ENCODE peak calls at places on chromosomes 4 and X, in eight cellular contexts. One of them, this sample, is unnamed.

GRCh38 chrX:51955200-51955599 is 61.8 kb downstream of the MAGED1 start:
- DNase-seq in fibroblast of villous mesenchyme: no peak
- DNase-seq in foreskin fibroblast: no peak
- DNase-seq in HL-60: no peak
- DNase-seq in PC-9: no peak
- DNase-seq in right atrium auricular region: no peak
- DNase-seq in hepatocyte: no peak
- DNase-seq in Panc1: no peak
- DNase-seq in this sample: no peak

GRCh38 chrX:153909024-153909979 is 4.8 kb downstream of the AVPR2 start:
- DNase-seq in fibroblast of villous mesenchyme: no peak
- DNase-seq in foreskin fibroblast: no peak
- DNase-seq in HL-60: peak
- DNase-seq in PC-9: no peak
- DNase-seq in right atrium auricular region: no peak
- DNase-seq in hepatocyte: no peak
- DNase-seq in Panc1: no peak
- DNase-seq in this sample: no peak

GRCh38 chr4:132572210-132572609 is 576.9 kb upstream of the PCDH10 start:
- DNase-seq in fibroblast of villous mesenchyme: peak
- DNase-seq in foreskin fibroblast: no peak
- DNase-seq in HL-60: no peak
- DNase-seq in PC-9: no peak
- DNase-seq in right atrium auricular region: no peak
- DNase-seq in hepatocyte: peak
- DNase-seq in Panc1: no peak
- DNase-seq in this sample: peak

GRCh38 chr4:1233641-1234277 is 15.2 kb downstream of the CTBP1 start:
- DNase-seq in fibroblast of villous mesenchyme: peak
- DNase-seq in foreskin fibroblast: peak
- DNase-seq in HL-60: no peak
- DNase-seq in PC-9: no peak
- DNase-seq in right atrium auricular region: no peak
- DNase-seq in hepatocyte: peak
- DNase-seq in Panc1: no peak
- DNase-seq in this sample: peak

GRCh38 chr4:47774078-47774477 is 63.8 kb downstream of the CORIN start:
- DNase-seq in fibroblast of villous mesenchyme: no peak
- DNase-seq in foreskin fibroblast: no peak
- DNase-seq in HL-60: no peak
- DNase-seq in PC-9: no peak
- DNase-seq in right atrium auricular region: no peak
- DNase-seq in hepatocyte: no peak
- DNase-seq in Panc1: no peak
- DNase-seq in this sample: no peak

GRCh38 chr4:108556166-108556565 is 64.2 kb upstream of the RPL34 start:
- DNase-seq in fibroblast of villous mesenchyme: no peak
- DNase-seq in foreskin fibroblast: no peak
- DNase-seq in HL-60: no peak
- DNase-seq in PC-9: no peak
- DNase-seq in right atrium auricular region: no peak
- DNase-seq in hepatocyte: no peak
- DNase-seq in Panc1: no peak
- DNase-seq in this sample: no peak

GRCh38 chr4:26938516-26938915 is 77.9 kb downstream of the STIM2 start:
- DNase-seq in fibroblast of villous mesenchyme: no peak
- DNase-seq in foreskin fibroblast: no peak
- DNase-seq in HL-60: no peak
- DNase-seq in PC-9: no peak
- DNase-seq in right atrium auricular region: no peak
- DNase-seq in hepatocyte: peak
- DNase-seq in Panc1: no peak
- DNase-seq in this sample: no peak

GRCh38 chrX:1323315-1323714 is 13.3 kb upstream of the IL3RA start:
- DNase-seq in fibroblast of villous mesenchyme: no peak
- DNase-seq in foreskin fibroblast: no peak
- DNase-seq in HL-60: no peak
- DNase-seq in PC-9: peak
- DNase-seq in right atrium auricular region: no peak
- DNase-seq in hepatocyte: peak
- DNase-seq in Panc1: peak
- DNase-seq in this sample: peak

GRCh38 chrX:11380187-11380586 is 87.0 kb downstream of the AMELX start:
- DNase-seq in fibroblast of villous mesenchyme: peak
- DNase-seq in foreskin fibroblast: peak
- DNase-seq in HL-60: no peak
- DNase-seq in PC-9: no peak
- DNase-seq in right atrium auricular region: no peak
- DNase-seq in hepatocyte: no peak
- DNase-seq in Panc1: no peak
- DNase-seq in this sample: peak

GRCh38 chr4:2771264-2771663 is 15.1 kb upstream of the TNIP2 start:
- DNase-seq in fibroblast of villous mesenchyme: peak
- DNase-seq in foreskin fibroblast: no peak
- DNase-seq in HL-60: no peak
- DNase-seq in PC-9: no peak
- DNase-seq in right atrium auricular region: no peak
- DNase-seq in hepatocyte: no peak
- DNase-seq in Panc1: no peak
- DNase-seq in this sample: no peak

GRCh38 chr4:147339116-147339515 is 141.8 kb upstream of the EDNRA start:
- DNase-seq in fibroblast of villous mesenchyme: peak
- DNase-seq in foreskin fibroblast: peak
- DNase-seq in HL-60: no peak
- DNase-seq in PC-9: no peak
- DNase-seq in right atrium auricular region: no peak
- DNase-seq in hepatocyte: no peak
- DNase-seq in Panc1: no peak
- DNase-seq in this sample: no peak

GRCh38 chrX:63404332-63404731 is 53.2 kb upstream of the SPIN4 start:
- DNase-seq in fibroblast of villous mesenchyme: no peak
- DNase-seq in foreskin fibroblast: no peak
- DNase-seq in HL-60: no peak
- DNase-seq in PC-9: no peak
- DNase-seq in right atrium auricular region: no peak
- DNase-seq in hepatocyte: no peak
- DNase-seq in Panc1: no peak
- DNase-seq in this sample: no peak

GRCh38 chr4:37674446-37674845 is 11.7 kb downstream of the RELL1 start:
- DNase-seq in fibroblast of villous mesenchyme: no peak
- DNase-seq in foreskin fibroblast: no peak
- DNase-seq in HL-60: no peak
- DNase-seq in PC-9: no peak
- DNase-seq in right atrium auricular region: no peak
- DNase-seq in hepatocyte: no peak
- DNase-seq in Panc1: no peak
- DNase-seq in this sample: no peak

GRCh38 chr4:742742-743311 is 37.2 kb downstream of the PCGF3 start:
- DNase-seq in fibroblast of villous mesenchyme: peak
- DNase-seq in foreskin fibroblast: peak
- DNase-seq in HL-60: peak
- DNase-seq in PC-9: peak
- DNase-seq in right atrium auricular region: peak
- DNase-seq in hepatocyte: peak
- DNase-seq in Panc1: no peak
- DNase-seq in this sample: peak

DNA sequence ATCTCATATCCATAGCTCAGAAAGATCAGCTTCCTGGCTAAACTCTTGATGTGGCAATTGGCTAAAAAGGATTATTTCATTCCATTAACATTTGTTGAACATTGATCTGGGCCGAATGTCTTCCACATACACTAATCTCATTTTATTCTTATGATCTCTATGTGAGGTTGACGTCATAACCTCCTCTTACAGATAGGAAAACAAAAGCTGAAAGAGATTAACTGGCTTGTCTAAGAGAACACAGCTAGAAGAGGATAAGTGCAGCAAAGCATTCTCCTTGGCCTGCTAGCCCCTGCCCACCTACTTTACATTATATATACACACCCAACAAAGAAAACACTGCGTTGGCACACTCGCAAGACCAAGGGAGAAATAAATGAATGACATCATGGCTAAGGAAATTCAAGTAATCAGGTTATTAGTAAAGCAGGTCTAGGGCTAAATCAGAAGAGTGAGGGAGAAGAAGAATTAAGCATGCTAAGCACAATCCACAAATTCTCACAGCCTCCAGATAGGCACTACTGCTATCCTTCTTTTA is 138.4 kb downstream of the PARM1 start:
- DNase-seq in fibroblast of villous mesenchyme: no peak
- DNase-seq in foreskin fibroblast: no peak
- DNase-seq in HL-60: no peak
- DNase-seq in PC-9: no peak
- DNase-seq in right atrium auricular region: no peak
- DNase-seq in hepatocyte: no peak
- DNase-seq in Panc1: no peak
- DNase-seq in this sample: no peak
- TF ChIP-seq CTCF in fibroblast of villous mesenchyme: no peak
- TF ChIP-seq CTCF in foreskin fibroblast: no peak
- TF ChIP-seq CTCF in HL-60: no peak
- TF ChIP-seq CTCF in PC-9: no peak
- TF ChIP-seq CTCF in right atrium auricular region: no peak
- TF ChIP-seq CTCF in hepatocyte: no peak
- TF ChIP-seq CTCF in Panc1: no peak
- TF ChIP-seq CTCF in this sample: no peak

DNA sequence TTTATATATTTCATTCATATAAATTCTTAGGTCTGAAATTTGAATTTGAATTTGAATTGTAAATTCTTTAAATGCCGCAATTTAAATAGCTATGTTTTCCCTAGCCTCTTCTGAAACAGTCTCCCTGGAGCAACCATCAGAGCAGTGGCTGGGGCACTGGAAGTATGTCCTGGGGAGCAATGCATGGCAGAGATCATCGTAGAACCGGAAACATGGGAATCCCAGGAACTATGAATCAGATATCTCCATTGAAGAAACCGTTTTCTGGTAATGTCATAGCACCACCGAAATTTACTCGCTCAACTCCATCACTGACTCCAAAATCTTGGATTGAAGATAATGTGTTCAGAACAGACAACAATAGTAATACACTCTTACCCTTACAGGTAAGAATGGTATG is 4.9 kb downstream of the CPEB2 start:
- DNase-seq in fibroblast of villous mesenchyme: no peak
- DNase-seq in foreskin fibroblast: no peak
- DNase-seq in HL-60: no peak
- DNase-seq in PC-9: no peak
- DNase-seq in right atrium auricular region: no peak
- DNase-seq in hepatocyte: no peak
- DNase-seq in Panc1: no peak
- DNase-seq in this sample: no peak
- H3K4me3 ChIP-seq in fibroblast of villous mesenchyme: peak
- H3K4me3 ChIP-seq in foreskin fibroblast: peak
- H3K4me3 ChIP-seq in HL-60: no peak
- H3K4me3 ChIP-seq in PC-9: no peak
- H3K4me3 ChIP-seq in right atrium auricular region: no peak
- H3K4me3 ChIP-seq in hepatocyte: no peak
- H3K4me3 ChIP-seq in Panc1: no peak
- H3K4me3 ChIP-seq in this sample: peak

GRCh38 chr4:183828125-183828524 is 77.0 kb upstream of the STOX2 start:
- DNase-seq in fibroblast of villous mesenchyme: no peak
- DNase-seq in foreskin fibroblast: no peak
- DNase-seq in HL-60: no peak
- DNase-seq in PC-9: no peak
- DNase-seq in right atrium auricular region: no peak
- DNase-seq in hepatocyte: no peak
- DNase-seq in Panc1: no peak
- DNase-seq in this sample: no peak
- TF ChIP-seq CTCF in fibroblast of villous mesenchyme: no peak
- TF ChIP-seq CTCF in foreskin fibroblast: no peak
- TF ChIP-seq CTCF in HL-60: no peak
- TF ChIP-seq CTCF in PC-9: no peak
- TF ChIP-seq CTCF in right atrium auricular region: no peak
- TF ChIP-seq CTCF in hepatocyte: no peak
- TF ChIP-seq CTCF in Panc1: no peak
- TF ChIP-seq CTCF in this sample: no peak

GRCh38 chr4:186723207-186724047 is at the start of gene FAT1:
- DNase-seq in fibroblast of villous mesenchyme: peak
- DNase-seq in foreskin fibroblast: peak
- DNase-seq in HL-60: peak
- DNase-seq in PC-9: peak
- DNase-seq in right atrium auricular region: no peak
- DNase-seq in hepatocyte: peak
- DNase-seq in Panc1: no peak
- DNase-seq in this sample: peak
- H3K4me3 ChIP-seq in fibroblast of villous mesenchyme: peak
- H3K4me3 ChIP-seq in foreskin fibroblast: peak
- H3K4me3 ChIP-seq in HL-60: peak
- H3K4me3 ChIP-seq in PC-9: peak
- H3K4me3 ChIP-seq in right atrium auricular region: peak
- H3K4me3 ChIP-seq in hepatocyte: peak
- H3K4me3 ChIP-seq in Panc1: peak
- H3K4me3 ChIP-seq in this sample: peak

DNA sequence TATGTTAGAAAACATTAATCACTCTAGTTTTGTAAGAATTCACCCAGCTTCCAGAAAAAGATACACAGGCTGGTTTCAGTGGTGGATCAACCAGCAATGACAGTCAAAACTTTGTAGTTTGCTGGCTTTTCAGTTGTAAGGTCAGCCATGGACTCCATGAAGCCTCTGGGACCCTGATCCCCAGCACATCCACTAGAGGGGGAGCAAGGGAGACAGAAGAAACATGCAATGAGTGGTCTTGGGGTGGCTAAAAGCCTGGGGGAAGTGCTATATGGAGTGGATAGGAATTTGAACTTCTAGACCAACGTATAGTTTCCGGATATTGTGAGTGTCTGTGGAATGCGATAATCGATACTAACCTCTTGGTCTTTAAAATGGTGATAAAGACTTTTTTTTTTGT is 72.7 kb downstream of the AFF2 start:
- DNase-seq in fibroblast of villous mesenchyme: no peak
- DNase-seq in foreskin fibroblast: no peak
- DNase-seq in HL-60: no peak
- DNase-seq in PC-9: no peak
- DNase-seq in right atrium auricular region: no peak
- DNase-seq in hepatocyte: no peak
- DNase-seq in Panc1: no peak
- DNase-seq in this sample: no peak
- TF ChIP-seq CTCF in fibroblast of villous mesenchyme: no peak
- TF ChIP-seq CTCF in foreskin fibroblast: no peak
- TF ChIP-seq CTCF in HL-60: no peak
- TF ChIP-seq CTCF in PC-9: no peak
- TF ChIP-seq CTCF in right atrium auricular region: no peak
- TF ChIP-seq CTCF in hepatocyte: no peak
- TF ChIP-seq CTCF in Panc1: no peak
- TF ChIP-seq CTCF in this sample: no peak

GRCh38 chr4:69057620-69058409 is 38.5 kb upstream of the UGT2B7 start:
- DNase-seq in fibroblast of villous mesenchyme: peak
- DNase-seq in foreskin fibroblast: no peak
- DNase-seq in HL-60: no peak
- DNase-seq in PC-9: no peak
- DNase-seq in right atrium auricular region: no peak
- DNase-seq in hepatocyte: peak
- DNase-seq in Panc1: no peak
- DNase-seq in this sample: peak
- H3K4me3 ChIP-seq in fibroblast of villous mesenchyme: no peak
- H3K4me3 ChIP-seq in foreskin fibroblast: no peak
- H3K4me3 ChIP-seq in HL-60: no peak
- H3K4me3 ChIP-seq in PC-9: no peak
- H3K4me3 ChIP-seq in right atrium auricular region: no peak
- H3K4me3 ChIP-seq in hepatocyte: no peak
- H3K4me3 ChIP-seq in Panc1: no peak
- H3K4me3 ChIP-seq in this sample: peak